ENCODE peak calls at places on chromosomes 6 and 20, in seven cellular contexts. P is tibial nerve, T is stomach, Q is A549, V is ovary, Y is suprapubic skin, B is H1. N is an unnamed sample.

GRCh38 chr6:32700391-32701040 is 34.1 kb upstream of the HLA-DQB1 start:
- DNase-seq in P (peak; percentile 22), T (no peak), Q (peak; percentile 19), V (peak; percentile 18), Y (no peak), B (peak; percentile 53), N (no peak)

GRCh38 chr6:45569210-45569945 is 191.6 kb upstream of the SUPT3H start:
- DNase-seq in P (no peak), T (no peak), Q (no peak), V (no peak), Y (no peak), B (no peak), N (no peak)

GRCh38 chr20:20489623-20490341 is 121.9 kb downstream of the INSM1 start:
- DNase-seq in P (no peak), T (no peak), Q (no peak), V (no peak), Y (no peak), B (no peak), N (no peak)

GRCh38 chr20:36472656-36473071 is 68.7 kb upstream of the MYL9 start:
- DNase-seq in P (no peak), T (peak; percentile 54), Q (peak; percentile 65), V (peak; percentile 45), Y (peak; percentile 83), B (peak; percentile 73), N (peak; percentile 83)

GRCh38 chr6:24798740-24799540 is at the start of gene ARMH2:
- DNase-seq in P (no peak), T (no peak), Q (no peak), V (no peak), Y (no peak), B (no peak), N (no peak)

GRCh38 chr20:2585811-2586210 is 49.4 kb downstream of the TMC2 start:
- DNase-seq in P (no peak), T (no peak), Q (no peak), V (no peak), Y (no peak), B (peak; percentile 2), N (no peak)

GRCh38 chr6:11384531-11385309 is 152.3 kb upstream of the NEDD9 start:
- DNase-seq in P (no peak), T (no peak), Q (no peak), V (no peak), Y (no peak), B (no peak), N (no peak)

GRCh38 chr20:13251556-13251955 is 30.5 kb downstream of the ISM1 start:
- DNase-seq in P (no peak), T (no peak), Q (no peak), V (no peak), Y (no peak), B (no peak), N (no peak)

GRCh38 chr6:105324386-105325000 is 78.4 kb downstream of the PREP start:
- DNase-seq in P (no peak), T (no peak), Q (no peak), V (no peak), Y (no peak), B (no peak), N (no peak)

GRCh38 chr20:6081236-6081635 is 27.4 kb upstream of the LRRN4 start:
- DNase-seq in P (no peak), T (no peak), Q (no peak), V (no peak), Y (no peak), B (no peak), N (no peak)

GRCh38 chr20:38186788-38187221 is 21.7 kb upstream of the TGM2 start:
- DNase-seq in P (no peak), T (no peak), Q (no peak), V (no peak), Y (no peak), B (no peak), N (no peak)

GRCh38 chr20:38181971-38182370 is 16.9 kb upstream of the TGM2 start:
- DNase-seq in P (no peak), T (no peak), Q (no peak), V (no peak), Y (no peak), B (no peak), N (no peak)

GRCh38 chr20:38181207-38181693 is 16.2 kb upstream of the TGM2 start:
- DNase-seq in P (no peak), T (no peak), Q (no peak), V (no peak), Y (no peak), B (no peak), N (peak; percentile 46)

GRCh38 chr20:38180781-38181180 is 15.7 kb upstream of the TGM2 start:
- DNase-seq in P (no peak), T (no peak), Q (no peak), V (no peak), Y (no peak), B (no peak), N (peak; percentile 13)

DNA sequence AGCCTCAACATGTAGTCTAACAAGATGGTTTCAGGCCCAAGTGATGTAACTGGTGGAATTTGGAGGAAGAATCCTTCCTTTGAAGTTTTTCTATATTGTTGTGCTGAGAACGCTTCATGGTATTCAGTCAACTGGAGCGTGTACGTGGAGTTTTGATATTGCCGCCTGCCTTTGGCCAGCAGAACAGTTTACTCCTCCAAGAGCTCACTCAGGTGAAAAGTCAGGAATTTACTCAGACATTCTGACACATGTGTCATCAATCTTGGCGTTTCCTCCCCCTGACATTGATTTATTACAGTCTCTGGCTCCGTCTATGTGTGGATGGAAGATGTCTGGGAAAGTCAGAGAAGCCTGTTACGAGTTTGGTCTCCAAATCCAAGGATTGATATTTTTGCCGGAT is 19.0 kb upstream of the TGM2 start:
- DNase-seq in P (no peak), T (no peak), Q (no peak), V (no peak), Y (no peak), B (no peak), N (no peak)
- TF ChIP-seq EP300 in P (no peak), T (no peak), Q (peak; percentile 71), V (no peak), Y (no peak), B (no peak), N (no peak)

DNA sequence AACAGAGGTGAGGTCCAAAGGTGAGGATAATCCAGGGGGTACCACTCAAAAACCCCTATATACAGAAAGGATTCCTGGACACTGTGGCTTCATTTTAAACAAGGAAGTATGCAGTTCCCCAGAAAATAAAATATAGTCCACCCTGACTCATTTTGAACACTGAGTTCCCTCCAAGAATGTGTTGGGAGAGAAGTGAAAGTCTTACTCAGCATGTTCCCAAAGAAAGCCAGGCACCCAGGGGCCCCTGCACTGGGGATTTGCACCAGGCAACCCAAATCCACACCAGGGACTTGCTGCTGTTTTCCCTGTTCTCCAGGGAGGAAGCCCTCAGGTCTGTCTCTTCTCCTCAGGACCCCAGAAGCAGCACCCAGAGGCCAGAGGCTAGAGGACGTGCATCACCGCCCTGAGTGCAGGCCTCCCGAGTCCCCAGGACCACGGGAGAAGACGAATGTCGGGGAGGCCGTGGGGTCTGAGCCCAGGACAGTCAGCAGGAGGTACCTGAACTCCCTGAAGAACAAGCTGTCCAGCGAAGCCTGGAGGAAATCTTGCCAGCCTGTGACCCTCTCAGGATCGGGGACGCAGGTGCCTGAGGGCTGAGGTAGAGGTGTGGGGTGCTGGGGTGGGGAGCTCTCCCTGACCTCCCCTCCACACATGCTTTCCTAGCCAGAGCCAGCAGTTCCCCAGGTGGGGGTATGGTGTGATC is 3.2 kb downstream of the FGD2 start:
- DNase-seq in P (no peak), T (no peak), Q (no peak), V (no peak), Y (no peak), B (no peak), N (no peak)
- TF ChIP-seq EP300 in P (peak; percentile 37), T (no peak), Q (no peak), V (no peak), Y (no peak), B (no peak), N (no peak)

GRCh38 chr6:6751615-6752014 is 163.1 kb downstream of the LY86 start:
- DNase-seq in P (peak; percentile 28), T (no peak), Q (no peak), V (no peak), Y (no peak), B (no peak), N (peak; percentile 79)
- TF ChIP-seq EP300 in P (peak; percentile 7), T (no peak), Q (no peak), V (no peak), Y (no peak), B (no peak), N (no peak)

GRCh38 chr6:108661430-108661829 is 100.7 kb downstream of the FOXO3 start:
- DNase-seq in P (no peak), T (no peak), Q (no peak), V (no peak), Y (no peak), B (no peak), N (no peak)
- TF ChIP-seq EP300 in P (no peak), T (no peak), Q (no peak), V (no peak), Y (no peak), B (no peak), N (no peak)

GRCh38 chr6:120352491-120352890 is 981.8 kb downstream of the TBC1D32 start:
- DNase-seq in P (no peak), T (no peak), Q (no peak), V (no peak), Y (no peak), B (no peak), N (no peak)

GRCh38 chr6:120354452-120355098 is 979.7 kb downstream of the TBC1D32 start:
- DNase-seq in P (no peak), T (no peak), Q (no peak), V (no peak), Y (no peak), B (no peak), N (no peak)

GRCh38 chr6:120357447-120357846 is 976.8 kb downstream of the TBC1D32 start:
- DNase-seq in P (no peak), T (no peak), Q (no peak), V (no peak), Y (no peak), B (no peak), N (no peak)

DNA sequence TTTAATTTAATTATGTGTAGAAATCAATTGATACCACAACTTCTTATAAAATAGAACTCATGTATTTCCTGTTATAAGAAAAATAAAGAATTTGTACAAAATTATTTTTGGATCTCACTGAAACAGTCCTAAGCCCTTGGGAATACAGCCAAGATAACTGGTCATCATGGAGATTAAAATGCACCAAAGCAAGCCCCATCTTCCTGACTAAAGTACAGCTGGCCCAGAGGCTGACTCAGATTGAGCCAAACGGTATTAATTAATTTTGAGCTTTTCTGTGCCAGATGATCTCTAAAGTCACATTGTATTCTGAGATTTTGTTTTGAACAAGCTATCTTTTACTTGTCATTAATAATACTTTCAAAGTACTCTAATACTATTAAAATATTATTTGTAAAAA is 978.5 kb downstream of the TBC1D32 start:
- DNase-seq in P (no peak), T (no peak), Q (no peak), V (no peak), Y (no peak), B (no peak), N (no peak)
- TF ChIP-seq EP300 in P (no peak), T (no peak), Q (no peak), V (no peak), Y (no peak), B (no peak), N (no peak)

GRCh38 chr20:47464380-47465101 is 37.1 kb upstream of the NCOA3 start:
- DNase-seq in P (peak; percentile 94), T (peak; percentile 59), Q (peak; percentile 97), V (peak; percentile 18), Y (peak; percentile 81), B (no peak), N (peak; percentile 68)
- TF ChIP-seq EP300 in P (peak; percentile 95), T (no peak), Q (peak; percentile 96), V (peak; percentile 32), Y (no peak), B (no peak), N (no peak)

N was measured in sigmoid colon.